ENCODE peak calls at places on chromosome 16, in four cellular contexts. Q, F, P and C are unnamed samples.

GRCh38 chr16:85479972-85480726 is 133.0 kb upstream of the GSE1 start:
- DNase-seq in Q (no peak), F (no peak), P (no peak), C (no peak)

GRCh38 chr16:83682858-83683235 is 124.9 kb upstream of the HSBP1 start:
- DNase-seq in Q (no peak), F (no peak), P (no peak), C (no peak)

GRCh38 chr16:66953462-66954096 is 7.5 kb upstream of the CES3 start:
- DNase-seq in Q (no peak), F (no peak), P (no peak), C (no peak)

GRCh38 chr16:4733211-4733742 is 794 bp downstream of the ANKS3 start:
- DNase-seq in Q (no peak), F (no peak), P (no peak), C (no peak)

GRCh38 chr16:70444249-70445063 is 5.6 kb upstream of the ST3GAL2 start:
- DNase-seq in Q (no peak), F (no peak), P (no peak), C (no peak)

GRCh38 chr16:70730016-70730415 is 44.2 kb upstream of the MTSS2 start:
- DNase-seq in Q (no peak), F (no peak), P (no peak), C (no peak)

GRCh38 chr16:27491894-27492587 is 57.7 kb downstream of the GTF3C1 start:
- DNase-seq in Q (no peak), F (no peak), P (no peak), C (no peak)

GRCh38 chr16:21663889-21664647 is at the start of gene OTOA:
- DNase-seq in Q (no peak), F (no peak), P (no peak), C (no peak)

GRCh38 chr16:56357291-56357764 is 68.0 kb downstream of the AMFR start:
- DNase-seq in Q (peak; percentile 82), F (no peak), P (no peak), C (no peak)

GRCh38 chr16:72537684-72538083 is 365.7 kb upstream of the PMFBP1 start:
- DNase-seq in Q (no peak), F (no peak), P (no peak), C (no peak)

GRCh38 chr16:65117701-65118448 is 4.0 kb downstream of the CDH11 start:
- DNase-seq in Q (peak; percentile 89), F (peak; percentile 54), P (peak; percentile 63), C (peak; percentile 70)

GRCh38 chr16:65118866-65119265 is 3.0 kb downstream of the CDH11 start:
- DNase-seq in Q (no peak), F (no peak), P (no peak), C (no peak)

GRCh38 chr16:65121870-65122723 is at the start of gene CDH11:
- DNase-seq in Q (peak; percentile 88), F (no peak), P (peak; percentile 39), C (peak; percentile 70)

GRCh38 chr16:65120811-65121721 is 797 bp downstream of the CDH11 start:
- DNase-seq in Q (peak; percentile 87), F (no peak), P (no peak), C (no peak)

DNA sequence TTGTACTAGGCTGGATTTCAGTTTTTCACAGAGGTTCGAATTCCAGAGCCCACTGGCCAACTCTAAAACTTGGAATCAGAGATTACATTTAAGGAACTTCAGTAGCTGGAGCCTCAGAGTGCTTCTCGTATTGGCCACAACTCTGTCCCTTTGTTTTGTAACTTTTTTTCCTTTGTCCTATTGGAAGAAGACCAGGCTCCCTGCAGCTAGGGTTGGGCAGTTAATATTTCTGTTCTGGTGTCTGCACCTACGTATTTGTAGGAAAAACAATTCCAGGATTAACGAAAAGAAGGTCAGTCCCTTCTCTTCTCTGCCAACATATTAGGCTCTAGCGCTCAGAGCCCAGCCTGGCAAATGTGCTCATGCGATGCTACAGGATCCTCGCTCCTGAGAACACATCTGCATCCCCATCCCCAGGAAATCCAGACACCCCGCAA is 1.9 kb downstream of the CDH11 start:
- DNase-seq in Q (no peak), F (no peak), P (no peak), C (peak; percentile 62)
- H3K4me3 ChIP-seq in Q (peak overlapping the region; percentile 59), F (no peak overlapping the region), P (no peak overlapping the region), C (peak overlapping the region; percentile 97)

DNA sequence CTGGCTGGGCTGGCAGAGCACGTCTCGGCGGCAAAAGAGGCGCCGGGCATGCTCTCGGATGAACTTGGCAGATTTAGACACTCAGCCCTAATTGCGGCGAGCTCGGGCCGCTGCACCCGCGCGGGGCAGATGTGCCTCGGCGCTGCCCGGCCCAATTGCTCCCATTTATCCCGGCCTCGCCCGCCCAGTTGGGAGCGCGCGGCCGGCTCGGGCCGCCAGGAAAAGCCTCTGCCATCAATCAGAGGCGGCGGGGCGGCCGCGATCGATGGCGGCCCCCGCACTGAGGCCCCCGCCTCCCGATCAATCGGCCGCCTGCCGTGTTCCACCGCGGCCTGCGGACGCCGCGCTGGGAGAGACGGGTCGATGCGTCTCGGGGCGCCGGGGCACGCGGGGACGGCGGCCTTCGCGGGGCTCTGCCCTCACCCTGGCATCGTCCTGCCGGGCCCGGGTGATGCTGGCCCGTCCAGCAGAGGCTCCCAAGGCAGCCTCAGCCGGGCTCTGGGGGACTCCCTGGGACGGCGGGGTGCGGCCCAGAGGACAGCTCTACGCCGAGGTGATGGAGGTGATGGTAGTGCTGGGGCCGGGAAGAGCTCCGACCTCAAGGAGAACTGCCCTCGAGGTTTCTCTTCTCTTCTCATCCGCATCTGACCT is 200.9 kb upstream of the N4BP1 start:
- DNase-seq in Q (peak; percentile 40), F (no peak), P (peak; percentile 9), C (no peak)
- H3K4me3 ChIP-seq in Q (no peak overlapping the region), F (no peak overlapping the region), P (no peak overlapping the region), C (no peak overlapping the region)

DNA sequence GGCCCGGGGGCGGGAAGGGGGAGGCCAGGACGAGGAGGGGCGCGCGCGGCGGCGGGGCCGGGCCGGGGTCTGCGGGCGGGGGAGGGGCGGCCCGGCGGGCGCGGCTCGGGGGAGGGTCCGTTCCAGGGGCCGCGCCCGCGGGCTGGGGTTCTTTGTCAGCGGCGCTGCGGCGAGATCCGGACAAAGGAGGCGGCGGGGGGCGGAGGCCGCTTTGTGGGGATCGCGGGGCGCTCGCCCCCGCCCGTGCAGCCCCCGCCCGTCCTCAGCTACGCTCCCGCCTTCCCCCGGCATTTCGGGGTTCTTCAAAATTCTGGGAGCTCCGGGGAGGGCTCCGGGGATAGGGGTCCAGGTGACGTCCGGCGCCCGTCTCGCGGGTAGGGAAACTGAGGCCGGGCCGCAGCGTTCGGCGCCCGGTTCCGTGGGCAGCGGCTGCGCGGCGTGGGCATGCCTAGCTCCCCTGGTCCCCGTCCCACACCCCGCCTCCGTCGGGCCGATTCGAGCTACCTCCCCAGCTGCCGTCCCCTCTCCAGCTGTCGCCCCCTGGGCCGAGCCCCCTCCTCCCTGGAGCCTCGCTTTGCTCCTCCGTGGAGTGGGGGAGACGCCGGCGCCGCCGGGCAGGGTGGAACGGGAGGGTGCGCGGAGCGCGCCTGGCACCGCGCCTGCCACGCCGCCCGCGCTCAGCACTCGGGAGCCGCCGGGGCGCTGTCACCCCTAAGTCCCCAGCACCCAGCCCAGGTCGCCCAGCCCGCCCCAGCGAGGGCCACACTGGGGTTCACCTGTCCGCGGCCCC is 530 bp downstream of the SNN start:
- DNase-seq in Q (no peak), F (no peak), P (no peak), C (no peak)
- H3K4me3 ChIP-seq in Q (peak overlapping the region; percentile 65), F (peak overlapping the region; percentile 56), P (peak overlapping the region; percentile 74), C (peak overlapping the region; percentile 57)

DNA sequence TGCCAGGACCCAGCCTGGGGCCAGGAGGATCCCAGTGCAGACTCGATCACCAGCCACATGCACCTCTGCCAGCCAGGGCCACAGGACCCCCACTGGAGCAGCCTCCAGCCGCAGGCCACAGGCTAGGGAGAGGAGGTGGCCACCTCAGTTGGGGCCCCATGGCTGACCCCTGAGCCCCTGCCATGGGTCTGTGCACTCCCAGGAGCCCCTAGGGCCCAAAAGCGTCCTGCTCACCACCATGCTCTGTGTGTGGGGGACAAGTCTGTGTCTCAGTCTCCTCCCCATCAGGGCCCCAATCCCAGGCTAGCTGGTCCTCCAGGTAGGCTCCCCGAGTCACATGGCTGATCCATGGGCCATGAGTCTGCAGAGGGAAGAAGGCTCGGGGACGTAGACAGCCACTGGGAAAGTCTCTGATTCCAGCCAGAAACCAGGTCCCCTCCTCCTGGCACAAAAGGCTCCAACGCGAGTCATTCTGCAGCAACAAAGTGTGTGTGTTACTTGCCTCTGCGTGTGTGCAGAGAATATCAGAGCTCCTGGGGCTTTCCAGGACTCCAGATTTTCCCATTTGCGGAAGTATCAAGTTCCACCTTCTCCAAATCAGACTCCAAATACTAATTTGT is 6.1 kb upstream of the PRSS8 start:
- DNase-seq in Q (peak; percentile 88), F (no peak), P (no peak), C (peak; percentile 41)
- H3K4me3 ChIP-seq in Q (no peak overlapping the region), F (peak overlapping the region; percentile 23), P (no peak overlapping the region), C (peak overlapping the region; percentile 17)

GRCh38 chr16:79283578-79283977 is 317.0 kb downstream of the MAF start:
- DNase-seq in Q (no peak), F (no peak), P (no peak), C (no peak)
- H3K4me3 ChIP-seq in Q (no peak overlapping the region), F (no peak overlapping the region), P (no peak overlapping the region), C (no peak overlapping the region)

GRCh38 chr16:18783430-18784341 is 6.4 kb downstream of the RPS15A start:
- DNase-seq in Q (no peak), F (no peak), P (no peak), C (no peak)
- H3K4me3 ChIP-seq in Q (no peak overlapping the region), F (no peak overlapping the region), P (no peak overlapping the region), C (no peak overlapping the region)

GRCh38 chr16:88306411-88306810 is 76.3 kb upstream of the ZNF469 start:
- DNase-seq in Q (no peak), F (no peak), P (no peak), C (no peak)
- H3K4me3 ChIP-seq in Q (no peak overlapping the region), F (no peak overlapping the region), P (no peak overlapping the region), C (no peak overlapping the region)

DNA sequence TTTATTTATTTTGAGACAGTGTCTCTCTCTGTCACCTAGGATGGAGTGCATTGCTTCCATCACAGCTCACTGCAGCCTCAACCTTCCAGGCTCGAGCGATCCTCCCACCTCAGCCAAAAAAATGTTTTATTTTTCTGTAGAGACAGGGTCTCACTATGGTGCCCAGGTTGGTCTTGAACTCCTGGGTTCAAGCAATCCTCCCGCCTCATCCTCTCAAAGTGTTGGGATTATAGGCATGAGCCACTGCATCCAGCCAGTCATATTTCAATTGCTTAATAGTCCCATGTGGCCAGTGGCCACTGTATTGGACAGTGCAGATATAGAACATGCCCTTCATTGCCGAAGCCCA is 15.3 kb downstream of the TMC7 start:
- DNase-seq in Q (no peak), F (no peak), P (no peak), C (no peak)
- H3K4me3 ChIP-seq in Q (no peak overlapping the region), F (no peak overlapping the region), P (no peak overlapping the region), C (no peak overlapping the region)